ENCODE peak calls at places on chromosomes 16 and 17, in seven cellular contexts. A, S, E, D, C, I and K are unnamed samples.

GRCh38 chr17:20141201-20141999 is 132.2 kb downstream of the SPECC1 start:
- DNase-seq in I (no peak), E (no peak), C (no peak), S (no peak), D (no peak), A (no peak), K (no peak)

GRCh38 chr16:22330326-22330725 is 33.1 kb downstream of the POLR3E start:
- DNase-seq in S (no peak), I (no peak), A (no peak), D (no peak), C (no peak), E (no peak), K (no peak)

GRCh38 chr16:50253511-50253903 is 12.8 kb upstream of the ADCY7 start:
- DNase-seq in C (no peak), E (no peak), I (peak), D (no peak), S (no peak), A (no peak), K (no peak)

GRCh38 chr17:18889658-18890057 is 31.7 kb downstream of the PRPSAP2 start:
- DNase-seq in E (no peak), I (no peak), A (no peak), C (no peak), D (no peak), S (no peak), K (no peak)

GRCh38 chr17:41781404-41782110 is 5.0 kb downstream of the JUP start:
- DNase-seq in E (no peak), I (no peak), C (no peak), D (no peak), A (no peak), S (no peak), K (no peak)

GRCh38 chr16:27312580-27313421 is 973 bp upstream of the IL4R start:
- DNase-seq in S (no peak), E (no peak), A (no peak), C (no peak), I (peak), D (no peak), K (no peak)

GRCh38 chr16:69767459-69768229 is 5.5 kb downstream of the WWP2 start:
- DNase-seq in C (no peak), I (no peak), D (no peak), E (no peak), S (no peak), A (no peak), K (no peak)

GRCh38 chr17:81537856-81538555 is 9.8 kb downstream of the FSCN2 start:
- DNase-seq in I (no peak), E (no peak), A (no peak), D (no peak), C (peak), S (no peak), K (no peak)

GRCh38 chr16:29913514-29913913 is 12.5 kb downstream of the KCTD13 start:
- DNase-seq in S (no peak), A (no peak), C (no peak), I (no peak), E (no peak), D (no peak), K (no peak)

GRCh38 chr17:57085448-57086068 is 512 bp downstream of the AKAP1 start:
- DNase-seq in E (no peak), C (peak), D (peak), S (no peak), A (peak), I (peak), K (no peak)

GRCh38 chr16:85491798-85492616 is 121.1 kb upstream of the GSE1 start:
- DNase-seq in E (no peak), C (peak), I (peak), S (peak), D (peak), A (no peak), K (peak)

GRCh38 chr16:24810951-24811843 is 34.6 kb upstream of the SLC5A11 start:
- DNase-seq in E (no peak), A (no peak), C (no peak), I (no peak), S (no peak), D (no peak), K (no peak)

GRCh38 chr16:59210955-59211541 is 476.9 kb upstream of the GOT2 start:
- DNase-seq in C (no peak), D (peak), E (no peak), S (peak), A (peak), I (no peak), K (peak)

GRCh38 chr17:61414141-61414935 is 14.7 kb downstream of the TBX2 start:
- DNase-seq in C (peak), I (peak), D (no peak), E (no peak), A (no peak), S (peak), K (no peak)

GRCh38 chr16:2716948-2717347 is 3.1 kb downstream of the PRSS27 start:
- DNase-seq in I (no peak), D (no peak), S (no peak), A (no peak), C (no peak), E (no peak), K (no peak)

GRCh38 chr16:80744856-80745255 is 59.5 kb downstream of the CDYL2 start:
- DNase-seq in C (no peak), A (no peak), S (no peak), E (no peak), I (no peak), D (no peak), K (no peak)

GRCh38 chr17:55273579-55274370 is 9.0 kb downstream of the HLF start:
- DNase-seq in S (peak), C (peak), D (no peak), E (no peak), A (no peak), I (peak), K (no peak)

GRCh38 chr16:1454561-1454960 is 10.2 kb upstream of the CCDC154 start:
- DNase-seq in S (no peak), C (peak), I (no peak), E (no peak), A (no peak), D (no peak), K (no peak)

GRCh38 chr16:82761858-82762257 is 135.1 kb downstream of the CDH13 start:
- DNase-seq in S (no peak), D (peak), A (peak), E (peak), C (no peak), I (no peak), K (no peak)

GRCh38 chr16:1060416-1061340 is 11.9 kb upstream of the SSTR5 start:
- DNase-seq in S (no peak), E (no peak), C (no peak), I (no peak), A (no peak), D (no peak), K (no peak)

GRCh38 chr16:67260426-67261063 is 11.8 kb downstream of the SLC9A5 start:
- DNase-seq in S (peak), C (no peak), I (peak), D (peak), A (peak), E (no peak), K (no peak)

GRCh38 chr16:81266680-81267095 is 28.2 kb downstream of the BCO1 start:
- DNase-seq in A (no peak), E (no peak), S (no peak), C (no peak), D (no peak), I (no peak), K (no peak)

GRCh38 chr17:77861981-77862645 is 96.4 kb upstream of the TNRC6C start:
- DNase-seq in D (no peak), I (no peak), E (no peak), A (no peak), C (peak), S (no peak), K (no peak)

GRCh38 chr16:24152826-24153225 is 103.3 kb upstream of the CACNG3 start:
- DNase-seq in C (no peak), S (no peak), D (no peak), E (no peak), I (no peak), A (no peak), K (no peak)

GRCh38 chr17:43171761-43172487 is 910 bp downstream of the NBR1 start:
- DNase-seq in C (no peak), E (peak), D (peak), S (peak), I (peak), A (peak), K (peak)

GRCh38 chr17:4968916-4969550 is 1.4 kb upstream of the SPAG7 start:
- DNase-seq in E (peak), I (no peak), A (peak), C (no peak), D (peak), S (no peak), K (peak)

GRCh38 chr17:79023886-79024771 is at the start of gene C1QTNF1:
- DNase-seq in S (no peak), I (peak), D (peak), A (peak), E (no peak), C (peak), K (no peak)

GRCh38 chr16:31099860-31100638 is 5.5 kb upstream of the VKORC1 start:
- DNase-seq in D (peak), A (peak), C (no peak), S (no peak), E (no peak), I (no peak), K (no peak)

GRCh38 chr16:3577302-3577752 is at the start of gene NLRC3:
- DNase-seq in D (no peak), A (no peak), S (no peak), I (no peak), C (no peak), E (no peak), K (no peak)

GRCh38 chr17:4956493-4957061 is 5.7 kb downstream of the ENO3 start:
- DNase-seq in D (no peak), I (no peak), A (no peak), C (no peak), E (no peak), S (no peak), K (no peak)

DNA sequence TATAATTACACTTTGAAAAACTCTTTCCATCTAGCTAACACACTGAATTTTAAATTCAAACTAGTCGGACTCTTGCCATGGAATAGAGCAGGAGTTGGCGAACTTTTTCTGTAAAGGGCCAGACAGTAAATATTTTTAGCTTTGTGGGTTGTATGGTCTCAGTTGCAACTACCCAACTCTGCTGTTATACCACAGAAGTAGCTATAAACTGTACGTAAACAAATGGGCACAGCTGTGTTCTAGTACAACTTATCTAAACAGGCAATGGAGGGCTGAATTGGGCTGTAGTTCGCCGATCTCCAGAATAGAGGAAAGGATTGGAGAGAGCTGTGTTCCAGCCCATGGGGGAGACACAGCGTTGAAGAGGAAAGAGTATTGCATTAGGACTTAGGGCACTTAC is 8.7 kb downstream of the CNTROB start:
- DNase-seq in E (no peak), A (no peak), D (no peak), C (no peak), S (no peak), I (no peak), K (no peak)
- H3K4me3 ChIP-seq in E (no peak), A (no peak), D (no peak), C (no peak), S (no peak), I (no peak), K (no peak)

GRCh38 chr17:36847293-36847645 is 90.0 kb upstream of the LHX1 start:
- DNase-seq in C (no peak), D (no peak), S (no peak), I (no peak), E (no peak), A (no peak), K (no peak)

GRCh38 chr17:36851230-36851629 is 86.0 kb upstream of the LHX1 start:
- DNase-seq in I (no peak), C (no peak), D (peak), S (no peak), E (no peak), A (peak), K (no peak)

GRCh38 chr17:36850794-36851193 is 86.5 kb upstream of the LHX1 start:
- DNase-seq in C (no peak), A (peak), E (no peak), I (no peak), S (no peak), D (peak), K (peak)

GRCh38 chr17:36848008-36848902 is 89.0 kb upstream of the LHX1 start:
- DNase-seq in S (no peak), C (no peak), I (no peak), E (no peak), A (no peak), D (no peak), K (no peak)

DNA sequence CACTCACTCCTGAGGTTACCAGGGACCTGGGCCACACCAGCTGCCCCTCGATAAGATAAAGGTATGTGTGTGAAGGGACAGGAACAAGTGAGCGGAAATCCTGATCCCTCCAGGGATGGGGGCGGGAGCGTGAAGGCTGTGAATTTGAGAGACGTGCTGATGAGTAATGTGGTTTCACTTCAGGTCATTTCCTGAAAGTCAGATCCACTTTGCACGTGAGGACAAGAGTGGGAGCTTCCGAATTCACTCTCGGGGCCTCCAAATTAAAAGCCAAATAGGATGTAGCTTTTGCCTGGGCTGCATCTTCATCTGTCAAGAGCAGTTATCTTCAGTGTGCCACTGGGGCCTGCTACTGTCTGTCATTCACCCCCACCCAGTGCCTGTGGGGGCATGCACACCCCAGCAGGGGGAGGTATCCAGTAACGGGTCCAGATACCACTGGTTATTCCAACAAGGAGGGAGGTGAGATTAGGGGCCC is 87.4 kb upstream of the LHX1 start:
- DNase-seq in D (peak), E (no peak), A (peak), S (no peak), I (no peak), C (no peak), K (peak)
- TF ChIP-seq CTCF in D (no peak), E (peak), A (no peak), S (no peak), I (no peak), C (no peak), K (peak)

DNA sequence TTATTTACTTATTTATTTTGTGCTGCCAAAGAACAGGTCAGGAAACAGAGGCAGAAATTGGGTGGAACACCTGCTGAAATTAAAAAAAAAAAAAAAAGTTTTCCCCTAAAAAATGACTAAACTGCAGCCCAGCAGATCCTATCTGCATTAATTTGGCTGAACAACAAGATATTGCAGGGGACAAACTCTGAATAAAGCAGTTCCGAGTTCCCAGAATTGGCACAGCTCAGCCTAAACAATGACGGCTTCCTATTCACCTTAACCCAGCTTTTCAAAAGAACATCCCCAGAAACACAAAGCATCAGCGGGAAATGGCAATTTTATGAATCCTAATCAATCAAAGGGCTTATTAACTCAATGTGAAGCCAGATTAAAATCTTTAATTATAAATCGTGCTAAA is 497.8 kb upstream of the ZFHX3 start:
- DNase-seq in E (no peak), D (no peak), I (no peak), A (no peak), S (no peak), C (no peak), K (no peak)
- H3K4me3 ChIP-seq in E (no peak), D (no peak), I (no peak), A (no peak), S (no peak), C (no peak), K (no peak)

GRCh38 chr17:49363251-49363650 is 1.2 kb upstream of the ZNF652 start:
- DNase-seq in S (no peak), I (no peak), C (no peak), A (no peak), D (no peak), E (no peak), K (no peak)

GRCh38 chr17:49362723-49363117 is 670 bp upstream of the ZNF652 start:
- DNase-seq in S (no peak), E (no peak), A (no peak), I (no peak), D (no peak), C (no peak), K (no peak)

GRCh38 chr17:49369089-49369488 is 7.0 kb upstream of the ZNF652 start:
- DNase-seq in D (no peak), C (no peak), A (no peak), I (no peak), E (no peak), S (no peak), K (no peak)

GRCh38 chr17:49364119-49364518 is 2.1 kb upstream of the ZNF652 start:
- DNase-seq in D (no peak), C (no peak), A (no peak), I (no peak), E (no peak), S (no peak), K (no peak)

DNA sequence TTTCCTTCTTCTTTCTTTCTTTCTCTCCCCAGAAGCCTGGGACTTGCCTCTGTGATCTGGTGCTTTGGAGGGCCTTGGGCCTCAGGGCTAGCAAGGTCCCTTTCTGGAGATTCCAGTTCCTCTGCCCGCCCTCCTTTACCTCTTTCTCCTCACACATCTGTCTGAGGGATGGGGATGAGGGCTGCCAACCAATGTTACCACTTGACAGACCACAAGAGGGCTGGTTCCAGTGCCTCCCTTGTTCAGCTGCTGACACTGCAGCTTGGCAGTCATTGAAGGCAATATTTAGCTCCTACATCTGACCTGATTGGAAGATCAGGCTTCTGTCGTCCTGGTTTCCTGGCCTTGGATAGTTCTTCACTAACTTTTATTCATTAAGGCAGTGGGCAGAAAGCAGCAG is 3.6 kb upstream of the ZNF652 start:
- DNase-seq in E (no peak), D (peak), A (no peak), S (no peak), C (no peak), I (no peak), K (no peak)
- TF ChIP-seq CTCF in E (no peak), D (no peak), A (peak), S (no peak), C (no peak), I (no peak), K (no peak)

DNA sequence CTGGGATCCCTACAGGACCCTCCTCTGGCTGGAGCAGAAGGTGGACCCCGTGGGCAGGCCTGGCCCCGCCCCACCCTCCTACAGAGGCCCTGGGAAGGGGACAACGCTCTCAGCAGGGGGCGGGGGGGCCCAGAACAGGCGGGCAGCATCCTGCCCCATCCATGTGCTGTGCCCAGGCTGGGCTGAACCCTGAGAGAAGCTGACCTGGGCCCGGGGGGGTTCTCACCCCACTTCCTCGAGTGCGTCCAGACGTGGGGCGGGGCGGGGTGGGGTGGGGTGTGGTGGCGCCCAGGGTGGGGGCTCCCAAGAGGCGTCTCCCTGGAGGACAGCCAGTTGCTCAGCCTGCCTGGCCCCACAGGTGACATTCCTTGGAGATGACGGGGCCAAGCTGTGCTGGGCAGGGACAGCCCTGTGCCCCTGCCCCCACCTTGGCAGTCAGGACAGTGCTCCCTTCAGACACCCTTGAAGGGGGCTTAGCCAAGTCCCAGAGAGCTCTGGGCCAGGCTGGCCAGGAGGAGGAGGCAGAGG is 390 bp upstream of the UNC13D start:
- DNase-seq in A (no peak), I (no peak), E (no peak), C (peak), S (peak), D (no peak), K (no peak)
- H3K4me3 ChIP-seq in A (no peak), I (no peak), E (no peak), C (no peak), S (no peak), D (no peak), K (no peak)

GRCh38 chr17:74089869-74090464 is 113.5 kb upstream of the RPL38 start:
- DNase-seq in E (no peak), S (peak), D (peak), C (no peak), A (no peak), I (peak), K (no peak)
- TF ChIP-seq CTCF in E (peak), S (peak), D (peak), C (no peak), A (peak), I (no peak), K (peak)

GRCh38 chr17:48646183-48647102 is 20.3 kb upstream of the HOXB9 start:
- DNase-seq in S (no peak), C (no peak), E (no peak), A (no peak), D (no peak), I (no peak), K (no peak)
- H3K4me3 ChIP-seq in S (peak), C (no peak), E (no peak), A (no peak), D (no peak), I (no peak), K (no peak)

GRCh38 chr17:1908699-1909309 is 79.0 kb downstream of the RPA1 start:
- DNase-seq in S (peak), C (peak), E (peak), D (peak), A (peak), I (peak), K (peak)
- TF ChIP-seq CTCF in S (peak), C (peak), E (peak), D (peak), A (peak), I (peak), K (peak)